ENCODE peak calls at places on chromosomes 7 and 10, in four cellular contexts. J is transverse colon, Z is A549, Y is sigmoid colon. X is an unnamed sample.

GRCh38 chr10:93073539-93074136 is at the start of gene CYP26A1:
- DNase-seq in Z (peak; percentile 51), Y (no peak), J (no peak), X (peak; percentile 80)

GRCh38 chr10:114930320-114930719 is 7.7 kb upstream of the TRUB1 start:
- DNase-seq in Y (no peak), Z (no peak), J (no peak), X (no peak)

GRCh38 chr10:96513686-96514551 is at the start of gene TLL2:
- DNase-seq in Y (peak; percentile 94), Z (peak; percentile 85), J (peak; percentile 87), X (peak; percentile 76)

GRCh38 chr10:25902002-25902401 is 32.0 kb upstream of the MYO3A start:
- DNase-seq in Y (no peak), Z (no peak), J (no peak), X (no peak)

GRCh38 chr7:82444220-82445049 is 858 bp upstream of the CACNA2D1 start:
- DNase-seq in Z (peak; percentile 61), J (no peak), Y (no peak), X (no peak)

GRCh38 chr10:30727524-30727923 is 98.0 kb upstream of the LYZL2 start:
- DNase-seq in Y (no peak), J (no peak), Z (no peak), X (no peak)

GRCh38 chr7:41028591-41028990 is 674.3 kb downstream of the INHBA start:
- DNase-seq in J (no peak), Z (no peak), Y (no peak), X (no peak)

GRCh38 chr7:131010029-131010705 is 276.2 kb upstream of the KLF14 start:
- DNase-seq in Z (no peak), J (no peak), Y (no peak), X (no peak)

GRCh38 chr7:140062118-140062527 is 628 bp downstream of the PARP12 start:
- DNase-seq in Z (no peak), Y (no peak), J (peak; percentile 50), X (peak; percentile 78)

GRCh38 chr7:10316488-10316887 is 657.2 kb upstream of the PHF14 start:
- DNase-seq in J (no peak), Z (no peak), Y (no peak), X (no peak)

GRCh38 chr7:83984076-83984475 is 210.5 kb downstream of the SEMA3A start:
- DNase-seq in J (no peak), Z (no peak), Y (no peak), X (no peak)

GRCh38 chr10:84076047-84076388 is 63.3 kb upstream of the GHITM start:
- DNase-seq in Z (no peak), Y (peak; percentile 74), J (no peak), X (no peak)

GRCh38 chr10:110758898-110759297 is 112.8 kb upstream of the PDCD4 start:
- DNase-seq in Y (no peak), J (no peak), Z (no peak), X (no peak)

GRCh38 chr7:1823376-1824150 is 153.5 kb downstream of the ELFN1 start:
- DNase-seq in Y (peak; percentile 48), Z (no peak), J (no peak), X (no peak)

GRCh38 chr10:34697366-34698247 is 117.5 kb downstream of the PARD3 start:
- DNase-seq in Z (no peak), J (no peak), Y (no peak), X (no peak)

GRCh38 chr7:3949226-3949625 is 648.2 kb downstream of the SDK1 start:
- DNase-seq in Z (no peak), J (no peak), Y (no peak), X (no peak)

GRCh38 chr7:894927-895450 is 18.6 kb downstream of the GET4 start:
- DNase-seq in J (no peak), Z (no peak), Y (no peak), X (no peak)

GRCh38 chr10:3972460-3973366 is 187.7 kb upstream of the KLF6 start:
- DNase-seq in Y (no peak), Z (no peak), J (no peak), X (no peak)

GRCh38 chr10:15624405-15625191 is 95.1 kb downstream of the ITGA8 start:
- DNase-seq in J (no peak), Y (no peak), Z (no peak), X (no peak)

GRCh38 chr7:76048668-76048988 is 722 bp downstream of the MDH2 start:
- DNase-seq in Y (no peak), J (peak; percentile 19), Z (peak; percentile 58), X (no peak)

GRCh38 chr10:35639651-35640311 is 2.3 kb downstream of the FZD8 start:
- DNase-seq in Y (peak; percentile 74), J (peak; percentile 14), Z (no peak), X (peak; percentile 85)

GRCh38 chr10:112953760-112954159 is 3.7 kb downstream of the TCF7L2 start:
- DNase-seq in J (no peak), Y (no peak), Z (no peak), X (no peak)

GRCh38 chr10:75651452-75651851 is 220.0 kb downstream of the LRMDA start:
- DNase-seq in J (peak; percentile 49), Z (no peak), Y (no peak), X (no peak)

GRCh38 chr10:69321865-69322264 is 43.6 kb downstream of the HK1 start:
- DNase-seq in Y (no peak), J (no peak), Z (no peak), X (no peak)

GRCh38 chr10:69321037-69321715 is 42.9 kb downstream of the HK1 start:
- DNase-seq in Y (no peak), J (no peak), Z (no peak), X (no peak)

GRCh38 chr10:69318997-69319727 is 40.9 kb downstream of the HK1 start:
- DNase-seq in Z (peak; percentile 38), J (peak; percentile 87), Y (peak; percentile 92), X (peak; percentile 95)

GRCh38 chr10:69319911-69320316 is 41.6 kb downstream of the HK1 start:
- DNase-seq in Z (no peak), J (no peak), Y (no peak), X (no peak)

GRCh38 chr10:69320521-69320920 is 42.2 kb downstream of the HK1 start:
- DNase-seq in Z (no peak), J (no peak), Y (no peak), X (no peak)
- H3K4me3 ChIP-seq in Z (no peak overlapping the region), J (no peak overlapping the region), Y (no peak overlapping the region), X (no peak overlapping the region)

DNA sequence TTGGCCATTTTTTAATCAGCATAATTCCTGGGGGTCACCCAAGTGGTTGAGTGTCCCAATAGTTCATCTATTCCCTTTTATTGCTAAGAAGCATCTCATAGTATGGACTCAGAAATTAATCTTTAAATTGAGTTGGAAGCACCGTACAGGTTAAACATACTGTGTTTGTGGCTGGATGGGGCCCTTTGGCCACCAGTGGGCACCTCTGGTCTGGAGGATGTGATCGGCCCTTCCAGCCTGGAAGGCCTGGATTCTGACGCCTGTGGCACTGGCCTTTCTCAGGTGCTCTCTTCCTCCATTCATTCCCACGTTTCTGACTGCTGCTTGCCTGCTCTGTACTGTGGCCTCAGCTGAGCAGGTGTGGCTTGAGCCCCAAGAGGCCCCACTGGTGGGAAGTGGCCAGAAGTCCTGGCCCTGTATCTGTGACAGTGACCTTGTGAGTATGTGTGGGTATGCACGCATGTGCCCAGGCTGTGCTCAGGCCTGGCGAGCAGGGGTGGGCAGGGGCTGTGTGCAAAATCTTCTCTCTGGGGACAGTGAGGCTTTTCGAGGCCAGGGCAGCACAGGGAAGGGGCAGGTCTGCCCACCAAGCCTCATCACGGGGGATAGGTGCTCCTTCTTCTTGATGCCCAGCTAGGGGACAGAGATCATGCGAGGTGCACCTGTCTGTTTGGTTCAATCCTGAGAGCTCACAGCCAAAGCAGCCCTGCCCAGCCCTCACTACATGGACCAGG is 30.1 kb downstream of the LDB3 start:
- DNase-seq in Y (no peak), Z (no peak), J (no peak), X (no peak)
- TF ChIP-seq CTCF in Y (no peak), Z (peak; percentile 7), J (no peak), X (no peak)

GRCh38 chr10:60869916-60870728 is 73.9 kb downstream of the RHOBTB1 start:
- DNase-seq in Z (no peak), J (no peak), Y (no peak), X (no peak)

GRCh38 chr10:60863796-60864195 is 80.2 kb downstream of the RHOBTB1 start:
- DNase-seq in Y (no peak), Z (no peak), J (no peak), X (no peak)

GRCh38 chr10:60862517-60862916 is 81.5 kb downstream of the RHOBTB1 start:
- DNase-seq in J (no peak), Y (no peak), Z (no peak), X (no peak)

GRCh38 chr10:60868946-60869345 is 75.0 kb downstream of the RHOBTB1 start:
- DNase-seq in Y (no peak), Z (no peak), J (no peak), X (no peak)

DNA sequence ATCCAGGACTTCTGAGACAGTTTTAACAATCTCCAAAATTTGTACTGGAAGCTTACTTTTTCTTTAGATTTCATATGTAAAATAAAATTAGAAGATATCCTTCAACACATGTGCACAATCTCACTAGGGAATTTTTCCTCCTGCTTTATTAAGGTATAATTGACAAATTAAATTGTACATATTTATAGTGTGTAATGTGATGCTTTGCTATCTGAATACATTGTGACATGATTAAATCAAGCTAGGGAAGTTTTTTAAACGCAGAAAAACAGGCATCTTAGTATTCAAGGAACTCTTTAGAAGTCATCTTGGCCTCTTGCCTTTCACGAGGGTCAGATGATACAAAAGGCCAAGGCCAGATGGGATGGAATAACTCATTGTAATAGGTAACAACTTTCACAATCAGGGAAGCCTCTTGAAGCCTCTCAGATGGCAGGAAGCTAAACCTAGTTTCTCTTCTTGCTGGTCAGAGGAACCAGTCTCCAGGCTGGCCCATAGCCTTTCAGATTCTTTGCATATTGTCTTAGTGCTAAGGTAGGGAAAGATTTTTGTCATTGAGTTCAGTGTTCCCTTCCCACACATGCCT is 78.7 kb downstream of the RHOBTB1 start:
- DNase-seq in Z (no peak), Y (no peak), J (no peak), X (no peak)
- TF ChIP-seq EP300 in Z (no peak), Y (no peak), J (no peak), X (no peak)

DNA sequence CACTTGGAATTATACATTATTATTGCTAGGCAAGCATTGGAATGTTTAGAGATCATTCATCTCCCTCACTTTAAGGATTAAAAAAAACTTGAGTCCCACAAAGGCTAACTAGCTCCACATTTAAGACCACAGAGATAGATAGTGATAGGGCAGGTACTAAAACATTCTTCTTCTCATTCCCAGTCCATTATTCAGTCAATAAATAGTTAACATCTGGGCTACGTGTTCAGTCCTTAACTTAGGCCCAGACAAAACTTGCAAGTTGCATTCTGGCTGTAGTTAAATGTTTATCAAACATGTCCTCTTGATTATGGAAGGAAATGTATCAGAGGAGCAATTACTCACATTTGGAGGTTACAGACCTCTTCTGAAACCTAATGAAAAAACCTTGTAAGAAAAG is 2.4 kb downstream of the GNG11 start:
- DNase-seq in Z (no peak), Y (no peak), J (no peak), X (no peak)
- H3K4me3 ChIP-seq in Z (peak overlapping the region; percentile 74), Y (peak overlapping the region; percentile 49), J (no peak overlapping the region), X (peak overlapping the region; percentile 52)

GRCh38 chr7:6556196-6556595 is 4.9 kb upstream of the GRID2IP start:
- DNase-seq in J (peak; percentile 17), Y (no peak), Z (no peak), X (no peak)

GRCh38 chr7:6558837-6559236 is 7.6 kb upstream of the GRID2IP start:
- DNase-seq in Y (no peak), Z (peak; percentile 87), J (peak; percentile 29), X (no peak)

GRCh38 chr7:6554848-6555247 is 3.6 kb upstream of the GRID2IP start:
- DNase-seq in Z (no peak), Y (no peak), J (no peak), X (no peak)

GRCh38 chr7:6551016-6551511 is at the start of gene GRID2IP:
- DNase-seq in Z (no peak), J (no peak), Y (no peak), X (peak; percentile 80)

GRCh38 chr7:6553460-6554044 is 2.3 kb upstream of the GRID2IP start:
- DNase-seq in Y (no peak), J (no peak), Z (no peak), X (no peak)
- TF ChIP-seq CTCF in Y (no peak), J (no peak), Z (no peak), X (no peak)

X was measured in upper lobe of left lung.